ENCODE peak calls at places on chromosomes 11 and 22, in six cellular contexts. D is naive thymus-derived CD8-positive, alpha-beta T cell; V is stimulated activated CD8-positive, alpha-beta memory T cell treated with anti-CD3 and anti-CD28 coated beads, Interleukin-15, amount 100 ng/mL, for 1 hour; X is T-cell; L is NCI-H69; M is occipital lobe. P is an unnamed sample.
A peak's percentile ranks its signal among the peaks of the same experiment; 100 is the strongest.

GRCh38 chr11:131246589-131247164 is 123.7 kb upstream of the NTM start:
- DNase-seq in D (no peak), V (no peak), X (no peak), L (peak; percentile 42), M (peak; percentile 29), P (peak; percentile 41)

GRCh38 chr22:31138126-31138525 is 2.2 kb downstream of the PLA2G3 start:
- DNase-seq in D (no peak), V (no peak), X (no peak), L (no peak), M (no peak), P (no peak)

GRCh38 chr11:46272816-46273427 is 4.5 kb upstream of the CREB3L1 start:
- DNase-seq in D (no peak), V (no peak), X (no peak), L (peak; percentile 68), M (no peak), P (peak; percentile 45)

GRCh38 chr11:8408151-8408930 is 144.7 kb upstream of the LMO1 start:
- DNase-seq in D (no peak), V (no peak), X (no peak), L (peak; percentile 82), M (no peak), P (no peak)

GRCh38 chr11:7515544-7515943 is 1.7 kb downstream of the PPFIBP2 start:
- DNase-seq in D (no peak), V (no peak), X (no peak), L (no peak), M (no peak), P (no peak)

GRCh38 chr11:68363771-68364170 is 51.4 kb downstream of the LRP5 start:
- DNase-seq in D (no peak), V (no peak), X (no peak), L (no peak), M (no peak), P (no peak)

GRCh38 chr11:73949246-73949645 is 1.6 kb upstream of the DNAJB13 start:
- DNase-seq in D (no peak), V (no peak), X (no peak), L (no peak), M (no peak), P (peak; percentile 17)

GRCh38 chr11:73273246-73273890 is 1.2 kb downstream of the P2RY6 start:
- DNase-seq in D (no peak), V (no peak), X (no peak), L (no peak), M (no peak), P (no peak)

GRCh38 chr22:44448271-44448780 is 49.7 kb downstream of the RTL6 start:
- DNase-seq in D (no peak), V (no peak), X (no peak), L (peak; percentile 94), M (peak; percentile 29), P (no peak)